ENCODE peak calls at places on chromosomes 4 and X, in eight cellular contexts. W is cardiac muscle cell, O is tibial nerve, L is A673, G is ovary, I is astrocyte, J is dorsolateral prefrontal cortex, K is stomach. Z is an unnamed sample.

GRCh38 chr4:145819246-145820181 is 119.1 kb downstream of the ZNF827 start:
- DNase-seq in W (no peak), K (no peak), G (no peak), J (peak; percentile 70), I (no peak), L (no peak), O (no peak), Z (no peak)

GRCh38 chr4:116899536-116899935 is 185.8 kb downstream of the TRAM1L1 start:
- DNase-seq in L (no peak), W (no peak), O (no peak), K (no peak), I (no peak), J (no peak), G (no peak), Z (no peak)

GRCh38 chr4:180060159-180060889 is 2182.9 kb upstream of the TENM3 start:
- DNase-seq in L (peak; percentile 50), G (no peak), K (no peak), I (peak; percentile 12), J (no peak), W (peak; percentile 21), O (no peak), Z (no peak)

GRCh38 chr4:8010618-8011017 is 71.0 kb upstream of the AFAP1 start:
- DNase-seq in J (peak; percentile 88), G (peak; percentile 63), O (no peak), I (peak; percentile 54), W (peak; percentile 98), L (peak; percentile 84), K (peak; percentile 52), Z (no peak)

GRCh38 chr4:77650787-77651186 is 45.2 kb downstream of the CXCL13 start:
- DNase-seq in O (no peak), K (no peak), W (no peak), G (no peak), J (no peak), L (no peak), I (no peak), Z (no peak)

GRCh38 chr4:24748758-24749350 is 46.5 kb upstream of the SOD3 start:
- DNase-seq in G (peak; percentile 35), O (no peak), J (no peak), W (no peak), I (no peak), L (no peak), K (no peak), Z (no peak)

GRCh38 chrX:45801554-45801953 is 600.9 kb upstream of the DIPK2B start:
- DNase-seq in K (no peak), J (no peak), O (no peak), W (peak; percentile 29), I (no peak), L (peak; percentile 78), G (peak; percentile 20), Z (no peak)

GRCh38 chrX:104281564-104281963 is 26.8 kb upstream of the ESX1 start:
- DNase-seq in K (no peak), L (no peak), J (no peak), G (no peak), O (no peak), W (no peak), I (no peak), Z (no peak)

GRCh38 chr4:48898733-48899431 is 7.7 kb downstream of the OCIAD2 start:
- DNase-seq in K (no peak), W (no peak), G (no peak), O (no peak), I (peak; percentile 58), L (peak; percentile 69), J (no peak), Z (no peak)

GRCh38 chr4:174037049-174037448 is 246.4 kb downstream of the FBXO8 start:
- DNase-seq in O (no peak), I (no peak), W (no peak), K (no peak), J (no peak), L (no peak), G (no peak), Z (no peak)

GRCh38 chr4:47074836-47075235 is 43.5 kb downstream of the GABRB1 start:
- DNase-seq in I (no peak), G (no peak), W (no peak), J (no peak), L (peak; percentile 49), O (no peak), K (no peak), Z (no peak)

GRCh38 chrX:9355739-9356138 is 109.1 kb upstream of the TBL1X start:
- DNase-seq in O (no peak), W (no peak), G (no peak), L (no peak), J (no peak), K (no peak), I (no peak), Z (no peak)

GRCh38 chr4:142574306-142574705 is 271.8 kb downstream of the INPP4B start:
- DNase-seq in I (no peak), W (no peak), J (no peak), L (no peak), G (no peak), O (no peak), K (no peak), Z (no peak)

GRCh38 chrX:11792461-11793421 is 34.7 kb downstream of the MSL3 start:
- DNase-seq in J (no peak), O (no peak), L (no peak), W (no peak), I (no peak), K (peak; percentile 52), G (no peak), Z (no peak)

GRCh38 chrX:118717703-118718391 is 9.6 kb upstream of the IL13RA1 start:
- DNase-seq in W (no peak), J (no peak), K (no peak), I (no peak), O (no peak), G (no peak), L (no peak), Z (no peak)

GRCh38 chr4:70280567-70280966 is 38.2 kb downstream of the CSN3 start:
- DNase-seq in W (no peak), G (no peak), L (no peak), J (no peak), I (no peak), O (no peak), K (no peak), Z (no peak)

GRCh38 chr4:47167391-47167790 is 136.0 kb downstream of the GABRB1 start:
- DNase-seq in I (peak; percentile 52), W (no peak), J (no peak), K (no peak), G (no peak), O (no peak), L (no peak), Z (no peak)

GRCh38 chr4:121697626-121698025 is 846 bp upstream of the ANXA5 start:
- DNase-seq in I (no peak), K (no peak), G (no peak), O (no peak), J (no peak), L (no peak), W (no peak), Z (no peak)

GRCh38 chrX:13821740-13822139 is 4.8 kb upstream of the GPM6B start:
- DNase-seq in O (no peak), J (no peak), G (no peak), L (peak; percentile 4), W (no peak), I (no peak), K (no peak), Z (no peak)

GRCh38 chrX:13815664-13816063 is 1.2 kb downstream of the GPM6B start:
- DNase-seq in W (no peak), I (no peak), G (no peak), J (no peak), K (no peak), O (no peak), L (no peak), Z (no peak)

GRCh38 chrX:13816899-13817298 is at the start of gene GPM6B:
- DNase-seq in G (no peak), L (no peak), J (peak; percentile 71), I (no peak), W (no peak), K (no peak), O (no peak), Z (no peak)
- H3K27ac ChIP-seq in G (no peak within 1 kb of the TSS), L (no peak within 1 kb of the TSS), J (peak within 1 kb of the TSS; percentile 82), I (no peak within 1 kb of the TSS), W (no peak within 1 kb of the TSS), K (no peak within 1 kb of the TSS), O (peak within 1 kb of the TSS; percentile 82), Z (no peak within 1 kb of the TSS)

DNA sequence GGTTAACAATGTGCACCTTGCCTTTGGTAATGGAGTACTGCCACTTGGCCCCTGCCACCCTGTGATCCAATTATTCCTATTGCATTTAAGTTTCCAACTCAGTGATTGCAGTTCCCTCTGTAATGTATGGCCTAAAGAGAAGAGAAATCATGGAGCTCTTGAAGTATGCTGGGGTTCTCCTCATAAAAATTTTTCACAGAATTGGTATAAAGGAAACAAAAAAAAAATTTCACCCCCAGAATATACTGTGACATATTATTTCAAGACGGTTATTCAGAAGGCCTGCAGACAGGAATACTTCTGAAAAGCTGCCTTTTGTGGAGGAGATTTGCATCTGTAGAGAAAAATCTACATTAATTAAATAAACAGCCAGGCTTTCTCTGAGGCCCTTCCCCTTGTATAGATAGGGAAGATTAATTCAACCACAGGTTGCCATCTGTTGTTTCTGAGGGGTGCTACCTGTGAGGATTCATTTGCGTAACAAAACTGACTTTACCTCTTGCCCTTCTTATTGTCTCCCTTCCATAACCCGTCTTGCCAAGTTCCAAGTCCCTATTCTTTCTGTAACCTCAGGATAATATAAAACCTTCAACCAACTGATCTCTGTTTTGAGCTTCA is 94.8 kb upstream of the LANCL3 start:
- DNase-seq in O (no peak), I (no peak), K (no peak), W (no peak), L (no peak), J (no peak), G (no peak), Z (no peak)
- H3K27ac ChIP-seq in O (no peak overlapping the region), I (no peak overlapping the region), K (no peak overlapping the region), W (no peak overlapping the region), L (no peak overlapping the region), J (no peak overlapping the region), G (no peak overlapping the region), Z (no peak overlapping the region)

GRCh38 chr4:10093801-10094552 is 22.6 kb downstream of the WDR1 start:
- DNase-seq in W (peak; percentile 80), I (peak; percentile 97), J (no peak), K (no peak), G (no peak), L (no peak), O (no peak), Z (no peak)

GRCh38 chr4:10093273-10093621 is 23.4 kb downstream of the WDR1 start:
- DNase-seq in J (no peak), K (no peak), I (no peak), W (no peak), O (no peak), L (no peak), G (no peak), Z (no peak)

GRCh38 chr4:10096201-10096975 is 20.2 kb downstream of the WDR1 start:
- DNase-seq in L (no peak), O (peak; percentile 40), I (peak; percentile 95), J (no peak), W (no peak), G (peak; percentile 53), K (peak; percentile 63), Z (peak; percentile 64)

GRCh38 chr4:10095296-10095991 is 21.2 kb downstream of the WDR1 start:
- DNase-seq in I (no peak), L (no peak), O (no peak), J (no peak), W (no peak), G (no peak), K (no peak), Z (no peak)

GRCh38 chr4:10094841-10095240 is 21.8 kb downstream of the WDR1 start:
- DNase-seq in W (no peak), K (no peak), I (no peak), L (no peak), J (no peak), G (no peak), O (no peak), Z (no peak)
- H3K27ac ChIP-seq in W (peak overlapping the region; percentile 97), K (peak overlapping the region; percentile 76), I (peak overlapping the region; percentile 97), L (no peak overlapping the region), J (no peak overlapping the region), G (no peak overlapping the region), O (peak overlapping the region; percentile 80), Z (peak overlapping the region; percentile 83)

GRCh38 chr4:28482580-28482979 is 1621.9 kb downstream of the STIM2 start:
- DNase-seq in W (no peak), K (no peak), O (no peak), G (no peak), I (no peak), L (no peak), J (no peak), Z (no peak)
- H3K27ac ChIP-seq in W (no peak overlapping the region), K (no peak overlapping the region), O (no peak overlapping the region), G (no peak overlapping the region), I (no peak overlapping the region), L (no peak overlapping the region), J (no peak overlapping the region), Z (no peak overlapping the region)